ENCODE peak calls at places on chromosome 17, in five cellular contexts. One of them, this sample, is unnamed.
A peak's percentile ranks its signal among the peaks of the same experiment; 100 is the strongest.

GRCh38 chr17:82412535-82413520 is 5.3 kb upstream of the HEXD start:
- DNase-seq in lower lobe of right lung: no peak
- DNase-seq in dorsolateral prefrontal cortex: no peak
- DNase-seq in breast epithelium: no peak
- DNase-seq in adrenal gland: no peak
- DNase-seq in this sample: no peak

GRCh38 chr17:33284022-33284421 is 9.1 kb downstream of the ASIC2 start:
- DNase-seq in lower lobe of right lung: no peak
- DNase-seq in dorsolateral prefrontal cortex: no peak
- DNase-seq in breast epithelium: peak; percentile 76
- DNase-seq in adrenal gland: peak; percentile 64
- DNase-seq in this sample: peak; percentile 75

GRCh38 chr17:35416659-35417058 is 15.6 kb downstream of the SLFN12 start:
- DNase-seq in lower lobe of right lung: no peak
- DNase-seq in dorsolateral prefrontal cortex: no peak
- DNase-seq in breast epithelium: no peak
- DNase-seq in adrenal gland: no peak
- DNase-seq in this sample: no peak

GRCh38 chr17:59451706-59452105 is 113.7 kb upstream of the DHX40 start:
- DNase-seq in lower lobe of right lung: no peak
- DNase-seq in dorsolateral prefrontal cortex: no peak
- DNase-seq in breast epithelium: no peak
- DNase-seq in adrenal gland: no peak
- DNase-seq in this sample: peak; percentile 64

GRCh38 chr17:882827-883585 is 96.6 kb downstream of the NXN start:
- DNase-seq in lower lobe of right lung: no peak
- DNase-seq in dorsolateral prefrontal cortex: no peak
- DNase-seq in breast epithelium: peak; percentile 81
- DNase-seq in adrenal gland: peak; percentile 70
- DNase-seq in this sample: no peak

GRCh38 chr17:77233635-77234334 is 93.0 kb downstream of the SEC14L1 start:
- DNase-seq in lower lobe of right lung: peak; percentile 44
- DNase-seq in dorsolateral prefrontal cortex: no peak
- DNase-seq in breast epithelium: no peak
- DNase-seq in adrenal gland: peak; percentile 46
- DNase-seq in this sample: peak; percentile 34

GRCh38 chr17:75289832-75290337 is 652 bp upstream of the SLC25A19 start:
- DNase-seq in lower lobe of right lung: peak; percentile 84
- DNase-seq in dorsolateral prefrontal cortex: no peak
- DNase-seq in breast epithelium: peak; percentile 30
- DNase-seq in adrenal gland: peak; percentile 80
- DNase-seq in this sample: no peak

GRCh38 chr17:50396261-50397110 is 837 bp downstream of the LRRC59 start:
- DNase-seq in lower lobe of right lung: peak; percentile 70
- DNase-seq in dorsolateral prefrontal cortex: no peak
- DNase-seq in breast epithelium: peak; percentile 31
- DNase-seq in adrenal gland: peak; percentile 94
- DNase-seq in this sample: no peak

GRCh38 chr17:77182205-77182604 is 41.4 kb downstream of the SEC14L1 start:
- DNase-seq in lower lobe of right lung: no peak
- DNase-seq in dorsolateral prefrontal cortex: no peak
- DNase-seq in breast epithelium: no peak
- DNase-seq in adrenal gland: no peak
- DNase-seq in this sample: no peak

GRCh38 chr17:49603238-49603637 is 27.6 kb downstream of the NXPH3 start:
- DNase-seq in lower lobe of right lung: no peak
- DNase-seq in dorsolateral prefrontal cortex: no peak
- DNase-seq in breast epithelium: no peak
- DNase-seq in adrenal gland: no peak
- DNase-seq in this sample: no peak

GRCh38 chr17:4893721-4894560 is 5.4 kb upstream of the C17orf107 start:
- DNase-seq in lower lobe of right lung: no peak
- DNase-seq in dorsolateral prefrontal cortex: no peak
- DNase-seq in breast epithelium: no peak
- DNase-seq in adrenal gland: no peak
- DNase-seq in this sample: no peak

GRCh38 chr17:17109896-17110295 is 67.6 kb downstream of the MPRIP start:
- DNase-seq in lower lobe of right lung: peak; percentile 88
- DNase-seq in dorsolateral prefrontal cortex: no peak
- DNase-seq in breast epithelium: no peak
- DNase-seq in adrenal gland: no peak
- DNase-seq in this sample: peak; percentile 29

GRCh38 chr17:79696159-79696982 is 34.4 kb upstream of the ENPP7 start:
- DNase-seq in lower lobe of right lung: no peak
- DNase-seq in dorsolateral prefrontal cortex: no peak
- DNase-seq in breast epithelium: no peak
- DNase-seq in adrenal gland: no peak
- DNase-seq in this sample: no peak

GRCh38 chr17:47240806-47241205 is 12.8 kb upstream of the ITGB3 start:
- DNase-seq in lower lobe of right lung: no peak
- DNase-seq in dorsolateral prefrontal cortex: no peak
- DNase-seq in breast epithelium: no peak
- DNase-seq in adrenal gland: no peak
- DNase-seq in this sample: no peak

GRCh38 chr17:59607817-59608403 is 11.8 kb upstream of the CLTC start:
- DNase-seq in lower lobe of right lung: no peak
- DNase-seq in dorsolateral prefrontal cortex: no peak
- DNase-seq in breast epithelium: no peak
- DNase-seq in adrenal gland: no peak
- DNase-seq in this sample: no peak

GRCh38 chr17:40062347-40063033 is at the start of gene THRA:
- DNase-seq in lower lobe of right lung: peak; percentile 82
- DNase-seq in dorsolateral prefrontal cortex: no peak
- DNase-seq in breast epithelium: peak; percentile 47
- DNase-seq in adrenal gland: peak; percentile 65
- DNase-seq in this sample: no peak

GRCh38 chr17:21372256-21372954 is 3.8 kb upstream of the KCNJ12 start:
- DNase-seq in lower lobe of right lung: no peak
- DNase-seq in dorsolateral prefrontal cortex: no peak
- DNase-seq in breast epithelium: no peak
- DNase-seq in adrenal gland: no peak
- DNase-seq in this sample: no peak

GRCh38 chr17:45440161-45440859 is 7.6 kb upstream of the ARHGAP27 start:
- DNase-seq in lower lobe of right lung: no peak
- DNase-seq in dorsolateral prefrontal cortex: no peak
- DNase-seq in breast epithelium: no peak
- DNase-seq in adrenal gland: no peak
- DNase-seq in this sample: peak; percentile 52

GRCh38 chr17:45438931-45439610 is 6.4 kb upstream of the ARHGAP27 start:
- DNase-seq in lower lobe of right lung: no peak
- DNase-seq in dorsolateral prefrontal cortex: no peak
- DNase-seq in breast epithelium: no peak
- DNase-seq in adrenal gland: no peak
- DNase-seq in this sample: no peak

GRCh38 chr17:45437461-45438283 is 5.0 kb upstream of the ARHGAP27 start:
- DNase-seq in lower lobe of right lung: no peak
- DNase-seq in dorsolateral prefrontal cortex: no peak
- DNase-seq in breast epithelium: no peak
- DNase-seq in adrenal gland: no peak
- DNase-seq in this sample: no peak

GRCh38 chr17:45436625-45437460 is 4.2 kb upstream of the ARHGAP27 start:
- DNase-seq in lower lobe of right lung: no peak
- DNase-seq in dorsolateral prefrontal cortex: no peak
- DNase-seq in breast epithelium: no peak
- DNase-seq in adrenal gland: no peak
- DNase-seq in this sample: no peak

GRCh38 chr17:45441536-45442310 is 9.1 kb upstream of the ARHGAP27 start:
- DNase-seq in lower lobe of right lung: no peak
- DNase-seq in dorsolateral prefrontal cortex: no peak
- DNase-seq in breast epithelium: no peak
- DNase-seq in adrenal gland: no peak
- DNase-seq in this sample: no peak
- H3K27ac ChIP-seq in lower lobe of right lung: no peak overlapping the region
- H3K27ac ChIP-seq in dorsolateral prefrontal cortex: no peak overlapping the region
- H3K27ac ChIP-seq in breast epithelium: no peak overlapping the region
- H3K27ac ChIP-seq in adrenal gland: no peak overlapping the region
- H3K27ac ChIP-seq in this sample: peak overlapping the region; percentile 76

GRCh38 chr17:27473190-27473747 is 17.0 kb downstream of the KSR1 start:
- DNase-seq in lower lobe of right lung: no peak
- DNase-seq in dorsolateral prefrontal cortex: no peak
- DNase-seq in breast epithelium: no peak
- DNase-seq in adrenal gland: no peak
- DNase-seq in this sample: no peak
- H3K27ac ChIP-seq in lower lobe of right lung: peak overlapping the region; percentile 70
- H3K27ac ChIP-seq in dorsolateral prefrontal cortex: no peak overlapping the region
- H3K27ac ChIP-seq in breast epithelium: peak overlapping the region; percentile 11
- H3K27ac ChIP-seq in adrenal gland: no peak overlapping the region
- H3K27ac ChIP-seq in this sample: no peak overlapping the region

DNA sequence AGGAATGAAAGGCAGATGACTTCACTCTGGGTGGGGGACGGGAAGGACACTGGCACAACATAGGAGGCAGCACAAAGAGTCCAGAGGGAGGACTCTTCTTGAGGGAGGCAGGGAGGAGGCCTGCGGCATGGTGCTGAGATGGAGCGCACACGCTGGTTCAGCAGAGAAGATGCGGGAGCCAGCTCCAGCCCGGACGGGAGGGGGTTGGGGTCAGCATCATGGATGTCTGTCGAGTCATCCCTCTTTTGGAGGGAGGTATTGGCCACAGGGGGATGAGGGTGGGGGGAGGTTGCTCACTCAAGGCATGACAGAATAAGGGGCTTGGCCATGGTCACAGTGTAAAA is 19.3 kb downstream of the DCAKD start:
- DNase-seq in lower lobe of right lung: no peak
- DNase-seq in dorsolateral prefrontal cortex: no peak
- DNase-seq in breast epithelium: no peak
- DNase-seq in adrenal gland: no peak
- DNase-seq in this sample: no peak
- H3K27ac ChIP-seq in lower lobe of right lung: no peak overlapping the region
- H3K27ac ChIP-seq in dorsolateral prefrontal cortex: no peak overlapping the region
- H3K27ac ChIP-seq in breast epithelium: no peak overlapping the region
- H3K27ac ChIP-seq in adrenal gland: no peak overlapping the region
- H3K27ac ChIP-seq in this sample: no peak overlapping the region

DNA sequence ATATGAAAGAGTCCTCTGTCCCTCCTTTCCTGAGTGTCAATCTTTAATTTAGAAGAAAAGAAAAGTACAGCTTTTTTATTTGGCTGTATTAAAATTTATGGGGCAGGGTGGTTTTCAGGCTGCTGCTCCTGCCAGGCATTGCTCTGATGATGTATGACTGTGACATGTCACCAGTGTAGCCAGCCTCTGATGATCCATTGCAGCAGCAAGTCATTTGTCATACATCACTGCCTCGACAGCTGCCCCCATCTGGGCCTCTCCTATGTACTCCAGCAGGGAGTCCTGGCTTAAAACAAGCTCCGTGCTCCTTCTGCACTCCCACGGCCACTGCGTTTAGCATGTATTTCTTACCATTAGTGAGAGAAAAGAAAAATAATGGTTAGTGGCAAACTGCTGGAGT is 854.3 kb downstream of the KCNJ2 start:
- DNase-seq in lower lobe of right lung: no peak
- DNase-seq in dorsolateral prefrontal cortex: no peak
- DNase-seq in breast epithelium: no peak
- DNase-seq in adrenal gland: no peak
- DNase-seq in this sample: no peak
- H3K27ac ChIP-seq in lower lobe of right lung: no peak overlapping the region
- H3K27ac ChIP-seq in dorsolateral prefrontal cortex: no peak overlapping the region
- H3K27ac ChIP-seq in breast epithelium: no peak overlapping the region
- H3K27ac ChIP-seq in adrenal gland: no peak overlapping the region
- H3K27ac ChIP-seq in this sample: no peak overlapping the region